ENCODE peak calls at places on chromosome 20, in six cellular contexts. U is uterus, X is Karpas-422, Y is tibial artery, M is stomach, W is coronary artery. Q is an unnamed sample.

GRCh38 chr20:9100721-9101120 is 31.8 kb downstream of the PLCB4 start:
- DNase-seq in U (no peak), X (no peak), Y (no peak), M (no peak), W (no peak), Q (no peak)

GRCh38 chr20:46939031-46939430 is 44.4 kb downstream of the EYA2 start:
- DNase-seq in U (no peak), X (peak; percentile 76), Y (no peak), M (no peak), W (no peak), Q (no peak)

GRCh38 chr20:527571-527886 is 16.1 kb downstream of the CSNK2A1 start:
- DNase-seq in U (no peak), X (no peak), Y (no peak), M (no peak), W (no peak), Q (no peak)

GRCh38 chr20:25197173-25197869 is 1.8 kb downstream of the ENTPD6 start:
- DNase-seq in U (no peak), X (peak; percentile 60), Y (no peak), M (no peak), W (no peak), Q (no peak)

GRCh38 chr20:47672886-47673670 is 112.2 kb downstream of the SULF2 start:
- DNase-seq in U (no peak), X (no peak), Y (peak; percentile 57), M (no peak), W (no peak), Q (no peak)

GRCh38 chr20:32521780-32522524 is 63.2 kb downstream of the NOL4L start:
- DNase-seq in U (peak; percentile 69), X (peak; percentile 71), Y (no peak), M (peak; percentile 73), W (no peak), Q (peak; percentile 77)

GRCh38 chr20:16313917-16314316 is 259.3 kb downstream of the KIF16B start:
- DNase-seq in U (no peak), X (no peak), Y (no peak), M (no peak), W (no peak), Q (no peak)

GRCh38 chr20:7691647-7692046 is 248.6 kb downstream of the HAO1 start:
- DNase-seq in U (no peak), X (no peak), Y (no peak), M (no peak), W (no peak), Q (no peak)

GRCh38 chr20:43667341-43668132 is 623 bp downstream of the MYBL2 start:
- DNase-seq in U (no peak), X (peak; percentile 78), Y (no peak), M (no peak), W (no peak), Q (no peak)

GRCh38 chr20:31496761-31497295 is 17.4 kb upstream of the HM13 start:
- DNase-seq in U (peak; percentile 76), X (no peak), Y (peak; percentile 92), M (no peak), W (peak; percentile 94), Q (no peak)

GRCh38 chr20:8796088-8796665 is 272.7 kb upstream of the PLCB4 start:
- DNase-seq in U (no peak), X (no peak), Y (no peak), M (no peak), W (no peak), Q (no peak)

GRCh38 chr20:46809961-46810360 is 84.7 kb upstream of the EYA2 start:
- DNase-seq in U (no peak), X (no peak), Y (no peak), M (no peak), W (no peak), Q (no peak)

GRCh38 chr20:15362849-15363248 is 1025.4 kb upstream of the FLRT3 start:
- DNase-seq in U (no peak), X (no peak), Y (no peak), M (no peak), W (no peak), Q (no peak)

GRCh38 chr20:17457064-17457463 is 74.1 kb downstream of the BFSP1 start:
- DNase-seq in U (no peak), X (no peak), Y (no peak), M (no peak), W (no peak), Q (no peak)

GRCh38 chr20:17456226-17456625 is 75.0 kb downstream of the BFSP1 start:
- DNase-seq in U (no peak), X (no peak), Y (no peak), M (no peak), W (no peak), Q (peak; percentile 46)

GRCh38 chr20:17452441-17452840 is 78.7 kb downstream of the BFSP1 start:
- DNase-seq in U (no peak), X (no peak), Y (no peak), M (no peak), W (no peak), Q (no peak)

GRCh38 chr20:17449039-17449438 is 82.1 kb downstream of the BFSP1 start:
- DNase-seq in U (no peak), X (no peak), Y (no peak), M (no peak), W (no peak), Q (no peak)

DNA sequence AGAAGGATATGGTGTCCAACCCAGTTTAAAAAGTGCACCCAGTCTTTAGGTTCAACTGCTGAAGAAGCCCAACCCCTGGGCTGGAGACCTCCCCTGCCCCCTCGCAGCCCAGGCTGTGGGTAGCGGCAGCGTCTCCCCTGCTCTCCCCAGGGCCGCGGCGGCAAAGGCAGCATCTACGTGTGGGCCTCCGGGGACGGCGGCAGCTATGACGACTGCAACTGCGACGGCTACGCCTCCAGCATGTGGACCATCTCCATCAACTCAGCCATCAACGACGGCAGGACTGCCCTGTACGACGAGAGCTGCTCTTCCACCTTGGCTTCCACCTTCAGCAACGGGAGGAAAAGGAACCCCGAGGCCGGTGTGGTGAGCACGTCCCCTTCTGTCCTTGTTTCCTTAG is 77.6 kb downstream of the BFSP1 start:
- DNase-seq in U (no peak), X (no peak), Y (no peak), M (no peak), W (no peak), Q (no peak)
- H3K4me3 ChIP-seq in U (no peak overlapping the region), X (no peak overlapping the region), Y (no peak overlapping the region), M (no peak overlapping the region), W (no peak overlapping the region), Q (no peak overlapping the region)

DNA sequence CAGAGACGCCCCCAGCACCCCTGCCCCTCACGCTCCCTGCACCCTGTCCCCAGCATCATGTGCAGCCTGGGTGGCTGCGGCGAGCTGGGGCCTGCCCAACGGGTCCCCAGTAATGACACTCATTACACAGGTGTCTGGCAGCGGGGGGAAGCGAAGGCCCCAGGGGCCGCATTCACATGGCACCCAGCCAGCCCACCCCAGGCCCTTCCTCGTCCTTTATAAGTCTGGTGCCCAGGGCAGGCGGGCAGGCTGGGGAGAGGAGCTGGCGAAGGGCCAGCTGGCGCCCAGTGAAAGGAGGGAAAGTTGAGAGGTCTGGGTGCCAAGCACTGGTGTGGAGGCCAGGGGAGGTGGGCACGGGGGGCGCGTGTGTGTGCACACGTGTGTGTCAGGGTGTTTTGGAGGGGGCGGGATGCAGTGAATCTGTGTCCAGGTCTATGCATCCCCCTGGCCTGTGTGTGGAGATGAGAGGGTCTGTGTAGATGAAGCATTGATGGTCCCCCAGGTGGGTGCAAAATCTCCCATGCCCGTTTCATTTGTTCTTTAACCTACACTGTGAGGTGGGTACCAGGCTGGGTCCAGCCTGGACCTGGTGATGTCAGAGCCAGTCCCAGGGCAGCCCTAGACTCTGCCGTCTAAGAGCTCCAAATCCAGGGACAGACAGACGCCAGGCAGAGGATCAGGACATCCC is 105.3 kb downstream of the CEBPB start:
- DNase-seq in U (no peak), X (no peak), Y (no peak), M (peak; percentile 49), W (no peak), Q (no peak)
- H3K27ac ChIP-seq in U (peak overlapping the region; percentile 93), X (no peak overlapping the region), Y (peak overlapping the region; percentile 84), M (peak overlapping the region; percentile 77), W (peak overlapping the region; percentile 51), Q (no peak overlapping the region)

DNA sequence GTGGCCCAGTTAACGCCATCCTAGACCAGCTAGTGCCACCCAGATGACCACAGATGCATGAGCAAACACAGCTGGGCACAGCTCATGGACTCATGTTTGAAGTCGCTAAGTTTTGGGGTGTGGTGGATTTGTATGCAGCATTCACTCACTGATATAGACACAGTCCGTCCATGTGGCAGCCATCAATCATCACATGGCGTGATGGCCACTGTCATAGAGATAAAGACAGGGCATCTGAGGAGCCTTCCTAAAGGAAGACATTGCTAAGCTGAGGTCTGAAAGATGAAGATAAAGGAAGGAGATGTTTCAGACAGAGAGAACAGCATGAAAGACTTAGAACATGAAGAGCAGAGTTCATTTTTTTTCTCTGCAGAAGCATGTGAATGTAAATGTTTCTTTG is 154.4 kb upstream of the JAG1 start:
- DNase-seq in U (no peak), X (no peak), Y (no peak), M (no peak), W (no peak), Q (no peak)
- H3K4me3 ChIP-seq in U (no peak overlapping the region), X (no peak overlapping the region), Y (no peak overlapping the region), M (no peak overlapping the region), W (no peak overlapping the region), Q (no peak overlapping the region)

DNA sequence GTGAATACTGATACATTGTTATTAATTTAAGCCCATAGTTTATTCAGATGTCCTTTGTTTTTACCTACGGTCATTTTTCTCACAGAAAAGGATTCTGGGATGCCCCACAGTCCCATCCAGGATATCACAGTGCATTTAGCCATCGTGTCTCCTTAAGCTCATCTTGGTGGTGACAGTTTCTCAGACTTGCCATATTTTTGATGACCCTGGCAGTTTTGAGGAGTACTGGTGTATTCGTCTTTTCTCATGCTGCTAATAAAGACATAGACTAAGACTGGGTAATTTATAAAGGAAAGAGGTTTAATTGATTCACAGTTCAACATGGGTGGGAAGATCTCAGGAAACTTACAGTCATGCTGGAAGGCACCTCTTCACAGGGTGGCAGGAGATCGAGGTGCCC is 295.9 kb upstream of the CDH4 start:
- DNase-seq in U (no peak), X (no peak), Y (no peak), M (no peak), W (no peak), Q (no peak)
- H3K27ac ChIP-seq in U (no peak overlapping the region), X (no peak overlapping the region), Y (no peak overlapping the region), M (no peak overlapping the region), W (no peak overlapping the region), Q (no peak overlapping the region)

GRCh38 chr20:5996765-5997164 is 46.3 kb downstream of the MCM8 start:
- DNase-seq in U (no peak), X (no peak), Y (no peak), M (no peak), W (no peak), Q (no peak)

GRCh38 chr20:5987383-5987782 is 36.9 kb downstream of the MCM8 start:
- DNase-seq in U (no peak), X (no peak), Y (no peak), M (no peak), W (no peak), Q (no peak)

GRCh38 chr20:5991623-5992441 is 41.4 kb downstream of the MCM8 start:
- DNase-seq in U (no peak), X (no peak), Y (no peak), M (no peak), W (no peak), Q (no peak)

GRCh38 chr20:5989539-5989938 is 39.1 kb downstream of the MCM8 start:
- DNase-seq in U (no peak), X (peak; percentile 49), Y (no peak), M (no peak), W (no peak), Q (no peak)

DNA sequence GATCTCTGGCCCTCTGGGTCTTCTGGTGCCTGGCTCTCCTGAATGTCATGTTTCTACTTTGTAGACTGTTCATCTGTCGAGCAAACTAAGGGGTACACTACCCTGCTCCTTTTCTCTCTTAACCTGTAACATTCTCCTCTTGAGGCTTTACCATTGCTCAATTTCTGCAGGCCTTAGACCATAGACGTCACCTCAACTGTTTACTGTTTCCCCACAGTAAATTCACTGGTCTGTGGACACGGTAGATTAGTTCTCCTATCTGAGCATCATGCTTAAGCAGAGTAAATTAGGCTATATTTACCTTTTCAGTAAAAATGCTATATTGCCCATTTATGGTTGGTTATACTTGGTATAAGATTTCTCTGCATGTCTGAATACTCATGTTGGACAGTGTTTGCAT is 40.5 kb downstream of the MCM8 start:
- DNase-seq in U (no peak), X (no peak), Y (no peak), M (no peak), W (no peak), Q (no peak)
- H3K4me3 ChIP-seq in U (no peak overlapping the region), X (no peak overlapping the region), Y (no peak overlapping the region), M (no peak overlapping the region), W (no peak overlapping the region), Q (no peak overlapping the region)